ENCODE peak calls at places on chromosomes 16 and 17, in five cellular contexts. K is fibroblast of lung; L is heart right ventricle; O is CD8-positive, alpha-beta T cell; Z is neural progenitor cell. I is an unnamed sample.

GRCh38 chr17:28712037-28712704 is 483 bp upstream of the PROCA1 start:
- DNase-seq in Z (peak; percentile 80), O (peak; percentile 44), L (peak; percentile 68), K (no peak), I (no peak)

GRCh38 chr16:70737377-70738082 is 51.7 kb upstream of the MTSS2 start:
- DNase-seq in K (peak; percentile 100), Z (no peak), L (peak; percentile 76), O (peak; percentile 56), I (peak; percentile 73)

GRCh38 chr17:28950017-28950751 is 1.1 kb downstream of the PHF12 start:
- DNase-seq in Z (peak; percentile 76), K (peak; percentile 58), L (peak; percentile 56), O (peak; percentile 44), I (peak; percentile 48)

GRCh38 chr16:87702325-87702811 is 63.4 kb downstream of the KLHDC4 start:
- DNase-seq in L (peak; percentile 41), Z (peak; percentile 79), K (peak; percentile 58), O (peak; percentile 18), I (peak; percentile 37)

GRCh38 chr16:70687671-70688265 is 1.9 kb upstream of the MTSS2 start:
- DNase-seq in K (no peak), L (peak; percentile 27), Z (no peak), O (no peak), I (no peak)

GRCh38 chr16:4244254-4244812 is 2.5 kb upstream of the SRL start:
- DNase-seq in O (no peak), Z (peak; percentile 82), K (no peak), L (no peak), I (no peak)

GRCh38 chr17:61139219-61139618 is 260.4 kb upstream of the TBX2 start:
- DNase-seq in O (peak; percentile 39), Z (no peak), L (no peak), K (peak; percentile 83), I (peak; percentile 66)

GRCh38 chr17:76270127-76270592 is 5.0 kb downstream of the UBALD2 start:
- DNase-seq in K (no peak), O (no peak), L (no peak), Z (no peak), I (no peak)

GRCh38 chr16:361341-361871 is 8.9 kb upstream of the AXIN1 start:
- DNase-seq in Z (peak; percentile 44), L (no peak), O (no peak), K (no peak), I (no peak)

GRCh38 chr17:7407483-7408231 is at the start of gene NLGN2:
- DNase-seq in K (no peak), O (no peak), L (no peak), Z (no peak), I (no peak)

GRCh38 chr17:20022701-20023100 is 13.5 kb downstream of the SPECC1 start:
- DNase-seq in K (no peak), O (no peak), Z (no peak), L (no peak), I (no peak)

GRCh38 chr16:14101415-14101814 is 30.3 kb downstream of the MRTFB start:
- DNase-seq in O (no peak), L (no peak), Z (no peak), K (no peak), I (no peak)

GRCh38 chr17:70089513-70090148 is 14.6 kb downstream of the KCNJ16 start:
- DNase-seq in O (no peak), K (no peak), L (no peak), Z (no peak), I (no peak)

GRCh38 chr16:82070656-82071369 is 35.8 kb downstream of the HSD17B2 start:
- DNase-seq in L (no peak), Z (no peak), K (peak; percentile 43), O (no peak), I (peak; percentile 13)

GRCh38 chr17:31248986-31249385 is 48.1 kb downstream of the OMG start:
- DNase-seq in O (no peak), Z (no peak), L (no peak), K (peak; percentile 58), I (peak; percentile 57)

GRCh38 chr17:66255527-66255971 is 26.3 kb upstream of the APOH start:
- DNase-seq in O (no peak), K (no peak), L (no peak), Z (no peak), I (no peak)

GRCh38 chr17:1762906-1763829 is 1.3 kb downstream of the SERPINF1 start:
- DNase-seq in K (peak; percentile 87), O (no peak), Z (peak; percentile 72), L (peak; percentile 50), I (peak; percentile 80)

GRCh38 chr16:56649820-56650219 is 1.9 kb upstream of the MT1B start:
- DNase-seq in K (no peak), L (no peak), O (no peak), Z (no peak), I (no peak)

GRCh38 chr17:41773190-41773588 is 13.3 kb downstream of the JUP start:
- DNase-seq in O (no peak), Z (peak; percentile 57), K (peak; percentile 89), L (peak; percentile 74), I (peak; percentile 90)

GRCh38 chr17:81973432-81973831 is 4.0 kb upstream of the ASPSCR1 start:
- DNase-seq in K (no peak), L (no peak), Z (no peak), O (no peak), I (no peak)

GRCh38 chr16:78973041-78973440 is 627.5 kb downstream of the MAF start:
- DNase-seq in O (no peak), Z (no peak), K (no peak), L (no peak), I (no peak)

GRCh38 chr17:17303010-17303846 is at the start of gene NT5M:
- DNase-seq in O (peak; percentile 56), Z (peak; percentile 92), K (peak; percentile 66), L (peak; percentile 78), I (peak; percentile 55)

GRCh38 chr17:80236911-80237310 is 16.7 kb downstream of the SLC26A11 start:
- DNase-seq in L (no peak), O (no peak), Z (no peak), K (no peak), I (no peak)

GRCh38 chr16:88067530-88068411 is 116.5 kb downstream of the BANP start:
- DNase-seq in K (no peak), Z (no peak), O (no peak), L (no peak), I (no peak)

GRCh38 chr17:79272666-79273219 is 198.1 kb downstream of the ENGASE start:
- DNase-seq in K (no peak), L (no peak), O (no peak), Z (no peak), I (peak; percentile 7)

GRCh38 chr17:49210158-49211029 is at the start of the genes ABI3 and GNGT2:
- DNase-seq in O (peak; percentile 43), L (peak; percentile 41), K (peak; percentile 37), Z (no peak), I (peak; percentile 48)

GRCh38 chr16:50056226-50056625 is 9.5 kb upstream of the HEATR3 start:
- DNase-seq in K (no peak), L (no peak), Z (no peak), O (no peak), I (no peak)

GRCh38 chr16:53034306-53034705 is 18.4 kb downstream of the CHD9NB start:
- DNase-seq in O (no peak), K (no peak), L (no peak), Z (no peak), I (no peak)

GRCh38 chr16:89216315-89217137 is 977 bp upstream of the ZNF778 start:
- DNase-seq in Z (peak; percentile 88), K (peak; percentile 81), L (peak; percentile 77), O (peak; percentile 78), I (peak; percentile 79)
- TF ChIP-seq CTCF in Z (peak; percentile 80), K (peak; percentile 58), L (peak; percentile 76), O (peak; percentile 80), I (peak; percentile 64)

DNA sequence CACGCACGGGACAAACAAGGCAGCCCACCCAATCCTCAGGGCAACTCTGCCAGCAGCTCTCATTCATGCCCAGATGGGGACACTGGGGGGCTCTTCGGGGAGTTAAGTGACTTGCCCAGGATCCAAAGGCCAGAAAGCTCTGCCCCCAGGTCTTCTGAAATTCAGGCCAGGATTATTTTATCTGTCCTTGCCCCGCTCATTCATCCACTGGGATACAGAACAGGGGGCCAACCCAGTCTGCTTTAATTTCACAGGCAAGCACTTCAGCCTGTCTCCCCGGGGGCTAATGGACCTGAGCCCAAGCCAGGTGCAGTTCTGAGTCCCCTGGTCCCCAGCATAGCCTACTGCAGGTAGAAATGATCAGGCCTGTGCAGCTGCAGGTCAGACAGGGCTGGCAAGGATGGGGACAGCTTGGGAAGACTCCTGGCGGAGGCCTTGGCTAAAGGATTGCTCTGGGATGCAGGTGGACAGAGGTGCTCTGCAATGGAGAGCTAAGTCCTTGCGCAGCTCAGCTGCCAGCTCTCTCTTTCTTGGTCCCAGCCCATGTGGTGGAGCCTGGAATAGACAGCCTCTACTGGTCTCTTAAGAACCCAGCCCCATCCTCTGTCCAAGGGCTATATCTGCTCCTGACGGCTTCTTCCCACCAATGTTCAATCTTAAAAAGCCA is 766 bp upstream of the B3GNT9 start:
- DNase-seq in L (no peak), O (no peak), K (no peak), Z (peak; percentile 13), I (no peak)
- H3K4me3 ChIP-seq in L (no peak overlapping the region), O (no peak overlapping the region), K (peak overlapping the region; percentile 68), Z (no peak overlapping the region), I (no peak overlapping the region)

DNA sequence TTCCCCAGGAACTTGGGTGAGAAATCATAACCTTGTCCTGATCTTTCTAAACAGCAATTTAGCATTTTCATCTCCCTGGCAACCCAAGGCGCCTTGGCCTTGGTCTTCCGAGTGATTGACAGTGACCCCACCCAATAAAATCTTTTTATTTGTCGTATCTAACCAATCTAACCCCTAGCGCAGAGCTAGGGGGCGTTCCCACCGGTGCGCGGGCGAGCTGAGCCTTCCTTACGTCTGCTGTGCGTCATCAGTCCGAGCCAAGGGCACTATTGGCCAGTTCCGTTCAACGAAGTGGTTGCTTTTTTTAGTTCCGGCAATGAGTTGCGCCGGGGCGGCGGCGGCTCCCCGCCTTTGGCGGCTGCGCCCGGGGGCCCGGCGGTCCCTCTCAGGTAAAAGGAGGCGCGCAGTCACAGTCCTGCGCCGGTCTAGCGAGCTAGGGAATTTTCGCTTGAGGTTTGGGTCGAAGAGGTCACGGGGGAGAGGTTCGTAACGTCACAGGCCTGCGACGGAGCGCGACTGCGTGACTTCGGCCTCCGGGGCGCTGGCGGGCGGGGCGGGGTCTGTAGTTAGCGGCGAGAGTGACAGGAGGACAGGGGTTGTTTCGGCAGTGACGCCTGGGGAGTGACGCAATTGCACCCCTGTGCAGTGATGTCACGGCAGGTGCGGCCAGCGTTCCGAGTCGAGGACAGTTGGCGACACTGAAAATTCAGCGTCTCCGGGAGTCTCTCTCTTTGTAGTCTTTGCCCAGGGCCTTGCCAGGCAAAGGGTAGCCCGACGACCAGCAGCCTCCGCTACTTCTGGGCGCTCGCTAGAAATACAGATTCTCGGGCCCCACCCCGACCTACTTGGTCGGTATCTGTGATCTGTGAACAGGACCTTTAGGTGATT is at the start of gene COQ7:
- DNase-seq in O (peak; percentile 96), Z (peak; percentile 99), K (peak; percentile 100), L (peak; percentile 97), I (peak; percentile 100)
- TF ChIP-seq CTCF in O (no peak), Z (no peak), K (no peak), L (no peak), I (no peak)

GRCh38 chr17:38583176-38583575 is 22.6 kb downstream of the SRCIN1 start:
- DNase-seq in Z (no peak), L (no peak), K (no peak), O (no peak), I (no peak)

GRCh38 chr17:38584350-38584925 is 21.3 kb downstream of the SRCIN1 start:
- DNase-seq in K (peak; percentile 48), L (peak; percentile 53), Z (peak; percentile 75), O (peak; percentile 30), I (peak; percentile 59)

GRCh38 chr17:38582069-38582468 is 23.7 kb downstream of the SRCIN1 start:
- DNase-seq in K (no peak), Z (no peak), O (no peak), L (no peak), I (no peak)

GRCh38 chr17:38585056-38585804 is 20.5 kb downstream of the SRCIN1 start:
- DNase-seq in Z (peak; percentile 61), O (no peak), L (no peak), K (no peak), I (no peak)

GRCh38 chr17:38583833-38584349 is 21.9 kb downstream of the SRCIN1 start:
- DNase-seq in K (no peak), Z (peak; percentile 29), O (no peak), L (no peak), I (no peak)
- H3K4me3 ChIP-seq in K (no peak overlapping the region), Z (no peak overlapping the region), O (no peak overlapping the region), L (no peak overlapping the region), I (no peak overlapping the region)